ENCODE peak calls at places on chromosomes 16 and 17, in seven cellular contexts. M is skeletal muscle cell, G is neuronal stem cell, O is PC-9, V is body of pancreas, U is fibroblast of pulmonary artery, K is GM23338. J is an unnamed sample.

GRCh38 chr16:19393226-19394074 is 24.2 kb upstream of the TMC5 start:
- DNase-seq in V (no peak), K (no peak), O (peak), U (peak), M (no peak), G (peak), J (no peak)

GRCh38 chr16:27862953-27863352 is 200.6 kb downstream of the GSG1L start:
- DNase-seq in K (no peak), M (no peak), O (no peak), V (no peak), U (no peak), G (no peak), J (no peak)

GRCh38 chr16:21704733-21705132 is 41.0 kb downstream of the OTOA start:
- DNase-seq in O (peak), M (no peak), V (no peak), U (no peak), K (no peak), G (no peak), J (no peak)

GRCh38 chr16:82888616-82889015 is 261.8 kb downstream of the CDH13 start:
- DNase-seq in V (no peak), M (peak), O (no peak), U (peak), G (no peak), K (no peak), J (no peak)

GRCh38 chr17:67841992-67842391 is 16.7 kb downstream of the BPTF start:
- DNase-seq in O (no peak), G (no peak), U (no peak), V (no peak), M (no peak), K (no peak), J (no peak)

GRCh38 chr16:66921758-66922450 is 3.2 kb upstream of the CDH16 start:
- DNase-seq in M (no peak), V (no peak), U (no peak), G (no peak), K (peak), O (no peak), J (no peak)

GRCh38 chr17:11144358-11145233 is 96.4 kb upstream of the SHISA6 start:
- DNase-seq in M (no peak), K (peak), V (peak), O (peak), G (peak), U (peak), J (no peak)

GRCh38 chr16:53609536-53609935 is 94.1 kb downstream of the RPGRIP1L start:
- DNase-seq in V (no peak), U (no peak), K (no peak), O (no peak), M (no peak), G (no peak), J (no peak)

GRCh38 chr17:30323895-30324319 is 9.9 kb downstream of the TMIGD1 start:
- DNase-seq in K (no peak), V (peak), G (no peak), O (peak), M (peak), U (peak), J (no peak)

GRCh38 chr16:14069818-14070217 is 1.3 kb upstream of the MRTFB start:
- DNase-seq in G (no peak), O (no peak), M (no peak), K (no peak), U (no peak), V (no peak), J (no peak)

GRCh38 chr17:52105601-52106000 is 52.9 kb downstream of the CA10 start:
- DNase-seq in G (no peak), K (no peak), V (no peak), O (no peak), U (no peak), M (no peak), J (no peak)

GRCh38 chr17:38871247-38871991 is 1.6 kb downstream of the LASP1 start:
- DNase-seq in O (peak), K (peak), U (peak), M (no peak), V (peak), G (no peak), J (no peak)

GRCh38 chr17:42311240-42312034 is 23.1 kb downstream of the STAT5A start:
- DNase-seq in K (peak), G (no peak), U (peak), O (no peak), V (peak), M (peak), J (no peak)

GRCh38 chr17:81429353-81429774 is 34.1 kb downstream of the BAHCC1 start:
- DNase-seq in G (no peak), M (no peak), U (peak), K (no peak), V (peak), O (no peak), J (no peak)

GRCh38 chr17:80663783-80664206 is 119.2 kb downstream of the RPTOR start:
- DNase-seq in V (no peak), G (no peak), U (peak), O (no peak), K (no peak), M (peak), J (no peak)

GRCh38 chr17:77394540-77395295 is 253.9 kb downstream of the SEC14L1 start:
- DNase-seq in G (no peak), O (no peak), V (peak), U (peak), K (peak), M (no peak), J (no peak)

GRCh38 chr16:87234601-87235000 is 82.6 kb downstream of the C16orf95 start:
- DNase-seq in G (no peak), O (no peak), U (no peak), K (no peak), V (no peak), M (no peak), J (no peak)

GRCh38 chr17:28394717-28395116 is 11.3 kb downstream of the SLC46A1 start:
- DNase-seq in O (no peak), K (no peak), G (no peak), U (peak), V (no peak), M (no peak), J (no peak)

GRCh38 chr17:13759936-13760335 is 158.2 kb upstream of the HS3ST3A1 start:
- DNase-seq in U (peak), M (no peak), G (no peak), K (no peak), V (no peak), O (no peak), J (no peak)

GRCh38 chr16:80640316-80640715 is 99.5 kb downstream of the DYNLRB2 start:
- DNase-seq in M (no peak), U (no peak), V (no peak), G (no peak), O (no peak), K (no peak), J (no peak)

GRCh38 chr16:66490774-66491715 is 58.9 kb downstream of the TK2 start:
- DNase-seq in G (no peak), O (peak), M (no peak), V (no peak), U (no peak), K (no peak), J (no peak)

GRCh38 chr16:85361441-85362118 is 249.3 kb upstream of the CIBAR2 start:
- DNase-seq in V (peak), G (no peak), O (no peak), U (no peak), M (no peak), K (no peak), J (no peak)

GRCh38 chr16:48035142-48035541 is 120.7 kb downstream of the ABCC12 start:
- DNase-seq in U (no peak), K (no peak), O (peak), V (no peak), G (no peak), M (no peak), J (no peak)

GRCh38 chr17:46873941-46874645 is 22.7 kb downstream of the WNT9B start:
- DNase-seq in K (no peak), O (no peak), G (no peak), V (no peak), U (no peak), M (no peak), J (no peak)

GRCh38 chr16:1614226-1615102 is 2.3 kb downstream of the CRAMP1 start:
- DNase-seq in M (no peak), K (peak), O (no peak), V (peak), U (peak), G (peak), J (peak)

GRCh38 chr16:2663553-2664521 is 18.5 kb upstream of the KCTD5 start:
- DNase-seq in G (no peak), M (no peak), O (no peak), K (no peak), U (peak), V (no peak), J (no peak)

GRCh38 chr16:12869681-12870427 is 31.5 kb upstream of the SHISA9 start:
- DNase-seq in O (peak), V (no peak), K (no peak), G (no peak), U (no peak), M (no peak), J (no peak)

GRCh38 chr17:70006159-70006558 is 68.9 kb upstream of the KCNJ16 start:
- DNase-seq in U (peak), M (peak), V (no peak), G (no peak), K (no peak), O (no peak), J (no peak)

GRCh38 chr16:50354629-50355456 is 13.9 kb downstream of the BRD7 start:
- DNase-seq in G (no peak), V (no peak), U (peak), K (peak), M (no peak), O (no peak), J (no peak)

GRCh38 chr17:4823373-4824089 is 9.6 kb upstream of the MINK1 start:
- DNase-seq in G (no peak), V (no peak), O (no peak), K (no peak), M (no peak), U (no peak), J (no peak)

GRCh38 chr16:25916091-25916490 is 224.3 kb downstream of the HS3ST4 start:
- DNase-seq in O (no peak), K (no peak), G (no peak), M (no peak), U (no peak), V (no peak), J (no peak)

GRCh38 chr16:5903153-5903552 is 805.6 kb upstream of the EEF2KMT start:
- DNase-seq in U (no peak), K (no peak), O (no peak), M (no peak), V (no peak), G (no peak), J (no peak)

GRCh38 chr17:63622571-63623390 is 564 bp downstream of the MAP3K3 start:
- DNase-seq in G (peak), M (no peak), V (peak), U (peak), O (peak), K (peak), J (peak)

GRCh38 chr16:13833510-13833909 is 86.4 kb upstream of the ERCC4 start:
- DNase-seq in U (no peak), K (no peak), O (no peak), M (no peak), V (no peak), G (no peak), J (no peak)

GRCh38 chr17:9241774-9242496 is 220.6 kb downstream of the NTN1 start:
- DNase-seq in G (no peak), V (no peak), M (no peak), O (no peak), K (no peak), U (no peak), J (no peak)

GRCh38 chr16:12319464-12320030 is 343.0 kb downstream of the SNX29 start:
- DNase-seq in V (peak), M (no peak), K (peak), U (no peak), G (no peak), O (no peak), J (no peak)

GRCh38 chr16:1002399-1003161 is 21.0 kb downstream of the SOX8 start:
- DNase-seq in G (no peak), U (peak), K (no peak), M (peak), O (peak), V (peak), J (no peak)

GRCh38 chr17:15143524-15143923 is 121.6 kb downstream of the PMP22 start:
- DNase-seq in M (no peak), O (no peak), V (no peak), K (peak), G (no peak), U (no peak), J (no peak)

GRCh38 chr16:23857256-23857891 is 21.6 kb downstream of the PRKCB start:
- DNase-seq in O (no peak), V (no peak), K (no peak), M (no peak), G (no peak), U (no peak), J (no peak)

GRCh38 chr17:81002409-81003361 is 11.0 kb downstream of the CHMP6 start:
- DNase-seq in U (peak), K (no peak), V (peak), M (no peak), G (no peak), O (no peak), J (no peak)

DNA sequence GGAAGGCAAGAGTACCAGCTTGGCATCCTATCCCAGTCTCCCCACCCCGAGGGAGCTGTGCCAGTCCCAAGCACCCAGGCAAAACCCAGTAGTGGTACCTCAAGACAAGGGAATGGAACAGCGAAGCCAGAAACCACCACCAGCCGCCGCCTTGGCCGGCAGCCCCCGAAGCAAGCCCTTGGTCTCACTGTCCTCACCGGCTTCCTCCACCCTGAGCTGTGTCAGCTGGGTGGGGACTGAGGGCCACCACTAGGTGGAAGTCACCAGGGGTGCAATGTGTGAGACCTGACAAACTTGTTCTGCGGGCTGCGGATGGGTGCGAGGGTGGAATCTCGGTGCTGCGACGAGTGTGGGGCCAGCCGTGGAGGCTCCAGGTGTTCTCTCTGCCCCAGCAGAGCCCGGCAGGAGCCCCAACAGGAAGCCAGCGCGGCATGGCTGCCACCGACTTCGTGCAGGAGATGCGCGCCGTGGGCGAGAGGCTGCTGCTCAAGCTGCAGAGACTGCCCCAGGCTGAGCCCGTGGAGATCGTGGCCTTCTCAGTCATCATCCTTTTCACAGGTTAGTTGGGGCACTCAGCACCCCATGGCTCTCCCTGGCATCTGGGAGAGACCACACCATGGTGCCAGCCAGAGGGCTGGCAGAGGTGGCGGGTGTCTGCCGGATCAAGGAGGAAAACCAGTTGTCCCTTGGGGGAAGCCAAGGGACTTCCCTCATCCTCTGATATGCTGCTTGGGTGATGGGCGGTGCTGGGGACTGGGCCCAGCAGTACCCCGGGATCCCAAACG is 6.7 kb downstream of the SMIM5 start:
- DNase-seq in U (no peak), M (no peak), K (no peak), G (no peak), O (peak), V (peak), J (no peak)
- H3K4me3 ChIP-seq in U (no peak), M (no peak), K (no peak), G (no peak), O (no peak), V (no peak), J (no peak)

DNA sequence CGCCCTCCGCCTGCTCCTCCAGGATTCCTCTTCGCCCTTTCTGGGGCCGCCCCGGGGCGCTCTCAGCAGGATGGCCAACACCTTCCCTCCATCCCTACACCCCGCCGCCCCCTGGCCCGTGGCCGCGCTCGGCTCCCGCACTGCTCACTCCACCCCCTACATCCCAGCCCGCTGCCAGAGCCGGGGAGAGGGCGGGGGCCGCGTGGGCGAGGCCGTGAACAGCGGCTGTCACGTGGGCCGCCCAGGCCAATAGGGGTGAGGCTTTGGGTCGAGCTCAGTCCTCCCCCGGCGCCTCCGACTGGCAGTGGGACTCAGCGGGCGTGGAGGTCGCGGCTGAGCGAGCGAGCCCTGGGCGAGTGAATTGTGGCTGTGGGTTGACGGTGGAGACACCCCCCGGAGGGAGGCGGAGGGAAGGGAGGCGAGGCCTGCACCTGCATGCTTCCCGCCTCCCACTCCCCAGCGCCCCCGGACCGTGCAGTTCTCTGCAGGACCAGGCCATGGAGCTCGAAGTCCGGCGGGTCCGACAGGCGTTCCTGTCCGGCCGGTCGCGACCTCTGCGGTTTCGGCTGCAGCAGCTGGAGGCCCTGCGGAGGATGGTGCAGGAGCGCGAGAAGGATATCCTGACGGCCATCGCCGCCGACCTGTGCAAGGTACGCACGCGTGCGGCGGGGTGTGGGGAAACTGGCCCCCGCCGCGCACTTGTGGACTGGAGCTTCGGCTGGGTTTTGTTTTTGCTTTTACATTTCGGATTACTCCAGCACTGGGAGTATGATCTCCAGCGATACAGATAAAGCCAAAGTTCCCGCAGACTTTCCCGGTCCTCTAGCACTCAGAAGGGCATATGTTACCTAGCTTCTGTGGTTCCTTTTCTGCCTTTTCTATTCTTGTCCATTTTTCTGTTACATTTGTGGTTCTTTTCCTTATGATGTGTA is at the start of gene ALDH3A2:
- DNase-seq in M (peak), V (peak), K (peak), G (peak), O (peak), U (peak), J (peak)
- H3K4me3 ChIP-seq in M (peak), V (peak), K (peak), G (peak), O (peak), U (peak), J (peak)

DNA sequence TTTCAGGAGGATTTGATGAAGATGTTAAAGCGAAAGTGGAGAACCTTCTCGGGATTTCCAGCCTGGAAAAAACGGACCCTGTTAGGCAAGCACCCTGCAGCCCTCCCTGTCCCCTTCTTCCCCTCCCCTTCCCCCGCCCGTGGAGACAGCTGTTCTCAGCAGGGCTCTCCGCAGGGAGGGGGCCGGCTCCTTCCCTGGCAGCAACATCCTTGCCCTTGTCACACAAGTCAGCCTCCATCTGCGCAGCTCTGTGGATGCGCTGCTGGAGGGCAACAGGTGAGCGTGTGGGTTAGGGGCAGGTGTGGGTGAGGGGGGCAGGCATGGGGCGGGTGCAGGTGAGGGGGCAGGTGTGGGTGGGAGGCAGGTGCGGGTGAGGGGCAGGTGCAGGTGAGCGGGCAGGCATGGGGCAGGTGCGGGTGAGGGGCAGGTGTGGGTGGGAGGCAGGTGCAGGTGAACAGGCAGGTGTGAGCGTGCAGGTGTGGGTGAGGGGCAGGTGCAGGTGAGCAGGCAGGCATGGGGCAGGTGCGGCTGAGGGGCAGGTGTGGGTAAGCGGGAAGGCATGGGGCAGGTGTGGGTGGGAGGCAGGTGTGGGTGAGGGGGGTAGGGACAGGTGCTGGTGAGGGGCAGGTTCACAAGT is 9.4 kb downstream of the CYBC1 start:
- DNase-seq in M (no peak), O (no peak), G (no peak), K (peak), U (peak), V (no peak), J (no peak)
- H3K4me3 ChIP-seq in M (no peak), O (no peak), G (no peak), K (no peak), U (no peak), V (no peak), J (no peak)

DNA sequence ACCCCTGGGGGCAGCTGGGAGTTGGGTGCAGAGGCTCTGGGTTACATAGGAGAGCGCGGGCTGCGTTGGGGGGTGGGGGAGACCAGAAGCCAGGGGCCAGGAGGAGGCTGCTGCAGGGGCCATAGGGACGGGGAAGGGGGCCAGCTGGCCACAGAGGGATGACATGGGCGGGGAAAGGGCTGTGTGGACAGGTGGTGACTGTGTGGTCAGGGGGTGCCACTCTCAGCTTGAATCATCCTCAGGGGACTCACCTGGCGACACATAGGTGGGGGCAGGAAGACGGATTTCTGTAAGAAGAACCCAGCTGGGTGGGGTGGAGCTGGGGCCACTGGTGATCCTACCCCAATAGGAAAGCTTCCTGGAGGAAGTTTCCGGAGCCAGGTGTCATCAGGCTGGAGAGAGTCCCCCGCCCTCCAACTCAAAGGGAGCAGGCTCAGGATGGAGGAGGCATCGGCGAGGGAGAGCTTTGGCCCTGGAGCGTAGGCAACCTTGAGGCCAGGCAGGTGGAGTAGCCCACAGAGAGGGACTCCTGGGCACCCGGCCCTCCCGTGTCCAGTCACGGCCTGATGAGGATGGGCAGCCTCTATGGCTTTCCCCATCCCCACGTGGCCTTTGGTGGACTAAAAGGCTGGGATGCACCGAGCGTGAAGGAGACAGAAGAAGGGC is 1.2 kb downstream of the TRPV3 start:
- DNase-seq in O (no peak), G (no peak), V (no peak), U (no peak), K (no peak), M (no peak), J (no peak)
- H3K4me3 ChIP-seq in O (no peak), G (no peak), V (no peak), U (no peak), K (no peak), M (no peak), J (peak)